ENCODE peak calls at places on chromosomes 12 and 14, in six cellular contexts. T, V, Z, J, L and F are unnamed samples.

GRCh38 chr14:95499354-95499750 is 17.1 kb downstream of the SYNE3 start:
- DNase-seq in T (no peak), V (no peak), Z (no peak), J (no peak), L (no peak), F (no peak)

GRCh38 chr12:46556105-46556559 is 183.6 kb upstream of the SLC38A2 start:
- DNase-seq in T (no peak), V (peak), Z (no peak), J (no peak), L (no peak), F (peak)

GRCh38 chr12:9798008-9798619 is 29.2 kb upstream of the KLRF1 start:
- DNase-seq in T (peak), V (no peak), Z (peak), J (peak), L (no peak), F (no peak)

GRCh38 chr14:76306131-76306530 is 69.8 kb upstream of the ESRRB start:
- DNase-seq in T (no peak), V (no peak), Z (no peak), J (no peak), L (no peak), F (no peak)

GRCh38 chr14:93035917-93036651 is 79.6 kb downstream of the ITPK1 start:
- DNase-seq in T (no peak), V (no peak), Z (no peak), J (no peak), L (no peak), F (no peak)

GRCh38 chr12:76637807-76638206 is 78.2 kb upstream of the OSBPL8 start:
- DNase-seq in T (no peak), V (peak), Z (no peak), J (no peak), L (no peak), F (no peak)

GRCh38 chr12:26226629-26227375 is 31.4 kb downstream of the SSPN start:
- DNase-seq in T (no peak), V (no peak), Z (no peak), J (no peak), L (no peak), F (no peak)

GRCh38 chr12:95164656-95165055 is 52.6 kb downstream of the FGD6 start:
- DNase-seq in T (no peak), V (no peak), Z (no peak), J (no peak), L (no peak), F (no peak)

GRCh38 chr12:79988368-79988767 is 53.5 kb upstream of the PPP1R12A start:
- DNase-seq in T (no peak), V (no peak), Z (no peak), J (no peak), L (no peak), F (no peak)

GRCh38 chr12:93453633-93454032 is 11.9 kb upstream of the UBE2N start:
- DNase-seq in T (no peak), V (peak), Z (no peak), J (no peak), L (no peak), F (no peak)

GRCh38 chr12:53207042-53207441 is at the start of gene ITGB7:
- DNase-seq in T (peak), V (no peak), Z (peak), J (no peak), L (no peak), F (no peak)

GRCh38 chr12:20268121-20268732 is 100.1 kb upstream of the PDE3A start:
- DNase-seq in T (no peak), V (no peak), Z (no peak), J (no peak), L (no peak), F (no peak)

GRCh38 chr12:102474438-102475064 is 5.8 kb downstream of the IGF1 start:
- DNase-seq in T (no peak), V (no peak), Z (peak), J (no peak), L (no peak), F (no peak)

GRCh38 chr12:96403870-96404269 is 3.6 kb upstream of the CDK17 start:
- DNase-seq in T (no peak), V (no peak), Z (no peak), J (no peak), L (no peak), F (no peak)

GRCh38 chr14:55129086-55129427 is at the start of gene LGALS3:
- DNase-seq in T (peak), V (no peak), Z (peak), J (no peak), L (no peak), F (no peak)

GRCh38 chr14:61149896-61150295 is 131.2 kb downstream of the TMEM30B start:
- DNase-seq in T (no peak), V (no peak), Z (no peak), J (no peak), L (no peak), F (no peak)

GRCh38 chr14:76698191-76698590 is 63.1 kb upstream of the VASH1 start:
- DNase-seq in T (no peak), V (no peak), Z (no peak), J (no peak), L (no peak), F (no peak)

GRCh38 chr12:94567784-94568183 is 82.6 kb downstream of the TMCC3 start:
- DNase-seq in T (no peak), V (no peak), Z (no peak), J (no peak), L (no peak), F (no peak)

GRCh38 chr12:15706010-15706676 is 83.0 kb downstream of the EPS8 start:
- DNase-seq in T (no peak), V (no peak), Z (no peak), J (no peak), L (no peak), F (no peak)

GRCh38 chr12:88578821-88579518 is 1.3 kb downstream of the KITLG start:
- DNase-seq in T (no peak), V (no peak), Z (no peak), J (no peak), L (no peak), F (peak)

GRCh38 chr12:66803972-66804371 is 125.1 kb upstream of the GRIP1 start:
- DNase-seq in T (no peak), V (no peak), Z (no peak), J (no peak), L (peak), F (no peak)

GRCh38 chr12:107091381-107091780 is 2.0 kb downstream of the CRY1 start:
- DNase-seq in T (no peak), V (no peak), Z (no peak), J (no peak), L (no peak), F (no peak)